ENCODE peak calls at places on chromosome 14, in seven cellular contexts. D, J, C, A, L, H and I are unnamed samples.

GRCh38 chr14:93132472-93133065 is 16.8 kb upstream of the ITPK1 start:
- DNase-seq in D (peak), J (no peak), C (peak), A (no peak), L (no peak), H (no peak), I (no peak)

GRCh38 chr14:68408680-68409079 is 384.2 kb downstream of the ZFP36L1 start:
- DNase-seq in D (no peak), J (no peak), C (peak), A (no peak), L (no peak), H (peak), I (no peak)

GRCh38 chr14:65098586-65098985 is 3.7 kb downstream of the MAX start:
- DNase-seq in D (peak), J (no peak), C (peak), A (no peak), L (no peak), H (no peak), I (no peak)

GRCh38 chr14:54169254-54169924 is 212.8 kb upstream of the BMP4 start:
- DNase-seq in D (no peak), J (no peak), C (peak), A (no peak), L (no peak), H (no peak), I (no peak)

GRCh38 chr14:95240859-95241813 is 78.6 kb downstream of the CLMN start:
- DNase-seq in D (peak), J (no peak), C (no peak), A (no peak), L (no peak), H (no peak), I (no peak)

GRCh38 chr14:53990978-53991377 is 34.4 kb upstream of the BMP4 start:
- DNase-seq in D (no peak), J (no peak), C (no peak), A (no peak), L (no peak), H (no peak), I (no peak)

GRCh38 chr14:93089501-93090269 is 26.0 kb downstream of the ITPK1 start:
- DNase-seq in D (no peak), J (no peak), C (no peak), A (no peak), L (no peak), H (no peak), I (no peak)

GRCh38 chr14:32374155-32374554 is 45.1 kb downstream of the AKAP6 start:
- DNase-seq in D (no peak), J (no peak), C (no peak), A (no peak), L (no peak), H (no peak), I (no peak)

GRCh38 chr14:52834440-52834842 is 43.0 kb upstream of the GNPNAT1 start:
- DNase-seq in D (peak), J (no peak), C (peak), A (no peak), L (no peak), H (peak), I (peak)

GRCh38 chr14:51719970-51720369 is 68.3 kb downstream of the FRMD6 start:
- DNase-seq in D (no peak), J (no peak), C (no peak), A (no peak), L (no peak), H (no peak), I (no peak)

GRCh38 chr14:43031598-43031997 is 1424.9 kb downstream of the LRFN5 start:
- DNase-seq in D (no peak), J (no peak), C (no peak), A (no peak), L (no peak), H (no peak), I (no peak)

DNA sequence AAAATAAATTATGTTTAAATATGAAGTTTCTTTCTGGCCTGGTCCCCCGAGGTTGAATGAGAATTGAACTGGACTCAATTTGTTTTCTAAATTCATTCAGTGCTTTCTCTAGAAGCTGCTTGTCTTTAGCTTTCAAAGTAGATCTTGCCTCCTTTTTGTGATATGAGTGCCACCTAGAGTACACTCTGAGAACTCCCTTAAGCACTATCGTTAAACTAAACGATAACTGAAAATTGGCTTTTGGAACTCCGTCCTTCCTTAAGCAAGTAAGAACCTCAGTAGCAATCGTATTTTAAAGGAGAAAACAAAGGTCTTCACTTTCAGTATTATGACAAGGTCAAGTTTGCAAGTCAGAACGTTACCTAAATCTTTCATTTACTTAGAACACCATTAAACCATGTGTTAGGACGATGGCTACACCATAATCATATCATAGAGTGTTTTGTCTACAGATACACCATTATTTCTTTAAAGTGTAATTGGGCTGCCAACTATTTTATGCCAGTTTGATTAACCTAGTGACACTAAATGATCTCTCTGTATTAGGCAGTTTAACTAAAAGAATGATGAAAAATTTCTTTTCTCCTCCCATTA is 364.8 kb downstream of the SNAPC1 start:
- DNase-seq in D (peak), J (no peak), C (peak), A (no peak), L (no peak), H (peak), I (peak)
- TF ChIP-seq CTCF in D (peak), J (peak), C (peak), A (peak), L (peak), H (peak), I (peak)

GRCh38 chr14:98192946-98193345 is 1079.1 kb downstream of the BCL11B start:
- DNase-seq in D (no peak), J (no peak), C (no peak), A (no peak), L (no peak), H (no peak), I (no peak)

GRCh38 chr14:98189521-98189920 is 1082.5 kb downstream of the BCL11B start:
- DNase-seq in D (no peak), J (no peak), C (no peak), A (no peak), L (peak), H (no peak), I (no peak)

GRCh38 chr14:98189077-98189476 is 1082.9 kb downstream of the BCL11B start:
- DNase-seq in D (no peak), J (no peak), C (no peak), A (no peak), L (no peak), H (no peak), I (no peak)

GRCh38 chr14:98187302-98187701 is 1084.7 kb downstream of the BCL11B start:
- DNase-seq in D (no peak), J (no peak), C (no peak), A (no peak), L (no peak), H (no peak), I (no peak)

DNA sequence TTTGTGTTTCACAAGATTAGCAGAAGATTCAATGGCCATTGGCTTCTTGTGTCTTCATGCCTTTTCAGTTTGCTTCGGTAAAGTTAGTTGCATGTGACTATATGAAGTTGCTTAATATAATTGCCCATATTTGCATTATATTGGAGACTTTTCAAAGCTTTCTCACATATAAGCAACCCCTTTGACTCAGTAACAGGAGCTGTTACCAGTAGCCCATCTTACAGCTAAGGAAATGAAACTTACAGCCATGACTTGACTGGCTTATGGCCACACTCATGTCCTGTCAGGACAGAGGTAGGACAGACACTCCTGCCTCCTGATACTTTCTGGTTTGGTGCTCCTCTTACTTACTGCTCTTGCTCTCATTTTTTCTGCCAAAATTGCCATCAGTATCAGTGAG is 1082.1 kb downstream of the BCL11B start:
- DNase-seq in D (no peak), J (no peak), C (no peak), A (no peak), L (no peak), H (no peak), I (no peak)
- H3K4me3 ChIP-seq in D (no peak), J (no peak), C (no peak), A (no peak), L (no peak), H (no peak), I (no peak)

GRCh38 chr14:24481622-24482324 is 26.3 kb downstream of the CMA1 start:
- DNase-seq in D (peak), J (peak), C (peak), A (no peak), L (peak), H (peak), I (no peak)
- TF ChIP-seq CTCF in D (peak), J (no peak), C (peak), A (no peak), L (no peak), H (peak), I (peak)

GRCh38 chr14:28784262-28785021 is 17.9 kb downstream of the FOXG1 start:
- DNase-seq in D (no peak), J (no peak), C (no peak), A (no peak), L (no peak), H (no peak), I (no peak)
- H3K4me3 ChIP-seq in D (peak), J (no peak), C (no peak), A (peak), L (no peak), H (no peak), I (no peak)

GRCh38 chr14:88463318-88463717 is 77.9 kb downstream of the SPATA7 start:
- DNase-seq in D (no peak), J (no peak), C (no peak), A (no peak), L (no peak), H (peak), I (no peak)
- TF ChIP-seq CTCF in D (peak), J (no peak), C (peak), A (no peak), L (peak), H (peak), I (no peak)

GRCh38 chr14:103195828-103196615 is 72.8 kb downstream of the TNFAIP2 start:
- DNase-seq in D (no peak), J (no peak), C (no peak), A (no peak), L (no peak), H (no peak), I (no peak)

GRCh38 chr14:103198429-103199140 is 75.3 kb downstream of the TNFAIP2 start:
- DNase-seq in D (peak), J (no peak), C (peak), A (no peak), L (no peak), H (no peak), I (no peak)

GRCh38 chr14:103201801-103202200 is 78.5 kb downstream of the TNFAIP2 start:
- DNase-seq in D (no peak), J (no peak), C (no peak), A (no peak), L (no peak), H (no peak), I (no peak)

GRCh38 chr14:103196716-103197115 is 73.5 kb downstream of the TNFAIP2 start:
- DNase-seq in D (no peak), J (no peak), C (no peak), A (no peak), L (no peak), H (no peak), I (no peak)

DNA sequence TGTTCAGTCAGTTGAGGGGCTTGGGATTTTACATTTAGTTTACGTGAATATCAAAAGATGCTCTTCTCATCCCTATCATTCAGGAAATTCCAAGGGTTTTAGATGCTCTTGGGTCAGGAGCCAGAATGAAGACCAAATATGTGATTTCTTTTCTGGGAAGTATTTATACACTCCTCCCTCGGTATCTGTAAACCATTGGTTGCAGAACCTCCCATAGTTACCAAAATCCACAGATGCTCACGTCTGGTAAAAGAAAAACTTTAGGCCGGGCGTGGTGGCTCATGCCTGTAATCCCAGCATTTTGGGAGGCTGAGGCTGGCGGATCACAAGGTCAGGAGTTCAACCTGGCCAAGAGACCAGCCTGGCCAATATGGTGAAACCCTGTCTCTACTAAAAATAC is 75.9 kb downstream of the TNFAIP2 start:
- DNase-seq in D (peak), J (no peak), C (peak), A (no peak), L (no peak), H (no peak), I (no peak)
- H3K4me3 ChIP-seq in D (no peak), J (no peak), C (no peak), A (no peak), L (no peak), H (no peak), I (no peak)

DNA sequence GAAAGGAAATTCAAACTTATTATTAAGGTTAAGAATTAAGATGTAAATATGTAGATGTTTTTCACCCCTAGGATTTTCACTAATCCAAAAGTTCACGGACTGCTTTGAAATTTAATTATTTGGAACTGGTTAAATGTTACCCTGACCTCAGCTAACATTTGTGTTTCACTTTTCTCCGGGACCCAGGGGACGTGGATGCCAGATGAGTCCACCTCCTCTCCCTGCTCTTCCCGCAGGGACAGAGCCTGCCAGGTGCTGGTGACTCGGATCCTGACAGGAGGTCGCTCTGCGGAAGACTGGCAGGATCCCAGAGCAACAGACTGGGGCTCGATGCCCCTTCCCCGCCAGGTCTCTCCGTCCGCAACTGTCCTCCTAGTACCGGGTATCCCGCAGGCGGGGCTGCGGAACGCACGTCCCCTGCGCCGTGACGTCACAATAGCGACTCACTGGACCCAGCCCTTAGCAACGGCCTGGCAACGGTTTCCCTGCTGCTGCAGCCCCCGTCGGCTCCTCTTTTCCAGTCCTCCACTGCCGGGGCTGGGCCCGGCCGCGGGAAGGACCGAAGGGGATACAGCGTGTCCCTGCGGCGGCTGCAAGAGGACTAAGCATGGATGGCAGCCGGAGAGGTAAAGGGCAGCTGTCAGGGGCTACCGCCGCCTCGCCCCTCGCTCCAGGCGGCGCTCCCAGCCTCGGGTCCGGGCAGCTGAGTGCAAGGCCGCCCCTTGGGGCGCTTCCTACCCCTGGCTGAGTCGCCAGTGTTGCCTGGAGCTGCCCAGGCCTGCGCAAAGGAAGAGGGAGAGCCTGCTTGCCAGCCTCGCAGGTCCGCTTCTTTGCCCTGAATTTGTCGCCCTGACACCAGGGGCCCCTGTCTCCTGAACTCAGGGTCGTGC is at the start of gene SPATA7:
- DNase-seq in D (peak), J (peak), C (peak), A (peak), L (peak), H (peak), I (peak)
- TF ChIP-seq CTCF in D (no peak), J (no peak), C (no peak), A (no peak), L (no peak), H (no peak), I (no peak)

GRCh38 chr14:104967414-104968152 is 10.6 kb downstream of the AHNAK2 start:
- DNase-seq in D (peak), J (no peak), C (no peak), A (no peak), L (no peak), H (no peak), I (no peak)
- H3K4me3 ChIP-seq in D (peak), J (no peak), C (peak), A (peak), L (no peak), H (no peak), I (peak)

GRCh38 chr14:77313374-77313773 is 7.3 kb downstream of the POMT2 start:
- DNase-seq in D (no peak), J (no peak), C (no peak), A (no peak), L (no peak), H (no peak), I (no peak)

GRCh38 chr14:77311217-77311616 is 9.5 kb downstream of the POMT2 start:
- DNase-seq in D (peak), J (no peak), C (no peak), A (no peak), L (no peak), H (no peak), I (no peak)

GRCh38 chr14:77315115-77315944 is 5.4 kb downstream of the POMT2 start:
- DNase-seq in D (no peak), J (no peak), C (no peak), A (no peak), L (no peak), H (no peak), I (no peak)

GRCh38 chr14:77314539-77314938 is 6.1 kb downstream of the POMT2 start:
- DNase-seq in D (no peak), J (no peak), C (no peak), A (no peak), L (no peak), H (no peak), I (no peak)

DNA sequence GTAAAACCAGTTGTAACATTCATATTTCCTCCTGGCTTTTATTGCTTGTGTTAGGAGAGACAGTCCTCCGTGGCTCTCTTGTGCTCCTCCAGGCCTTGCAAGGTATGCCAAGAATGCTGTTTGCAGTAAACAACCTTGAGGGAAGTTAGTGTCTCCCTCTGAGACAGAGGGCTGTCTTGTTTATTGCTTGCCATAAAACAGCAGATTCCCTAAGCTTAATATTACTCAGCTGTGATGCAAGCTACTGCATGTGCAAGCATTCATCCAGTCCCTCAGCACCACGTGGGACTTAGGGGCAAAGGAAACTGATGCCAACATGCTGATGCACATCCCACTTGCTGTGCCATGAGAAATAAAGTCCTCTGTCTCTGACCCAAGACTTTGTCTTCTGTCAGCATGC is 6.6 kb downstream of the POMT2 start:
- DNase-seq in D (peak), J (no peak), C (peak), A (no peak), L (no peak), H (no peak), I (peak)
- TF ChIP-seq CTCF in D (peak), J (no peak), C (no peak), A (no peak), L (no peak), H (no peak), I (no peak)